ENCODE peak calls at places on chromosomes 13 and 19, in nine cellular contexts. W is GM12891, F is K562, D is stomach, N is suprapubic skin, S is breast epithelium, O is sigmoid colon, E is GM12892, J is HCT116. C is an unnamed sample.

GRCh38 chr13:29999492-30000372 is 149.3 kb upstream of the UBL3 start:
- DNase-seq in S (no peak), F (no peak), J (no peak), D (no peak), O (no peak), W (no peak), N (no peak), E (no peak), C (peak)

GRCh38 chr13:110216006-110216402 is 91.0 kb downstream of the COL4A1 start:
- DNase-seq in N (no peak), E (no peak), F (no peak), W (no peak), S (no peak), D (no peak), J (no peak), O (no peak), C (no peak)

GRCh38 chr13:95660981-95661581 is 15.9 kb upstream of the DNAJC3 start:
- DNase-seq in O (no peak), J (peak), E (no peak), S (no peak), N (no peak), W (no peak), F (peak), D (no peak), C (no peak)

GRCh38 chr19:35756373-35757230 is at the start of gene HSPB6:
- DNase-seq in W (no peak), E (no peak), F (no peak), N (peak), J (no peak), D (peak), S (no peak), O (peak), C (no peak)

GRCh38 chr19:2358548-2359173 is 1.4 kb upstream of the TMPRSS9 start:
- DNase-seq in O (no peak), W (no peak), E (no peak), J (no peak), F (no peak), D (no peak), S (no peak), N (no peak), C (no peak)

GRCh38 chr13:41554626-41555386 is 97.5 kb downstream of the RGCC start:
- DNase-seq in S (no peak), N (no peak), E (peak), F (no peak), J (no peak), D (no peak), O (no peak), W (peak), C (no peak)

GRCh38 chr13:58085819-58086218 is 454.3 kb downstream of the PCDH17 start:
- DNase-seq in F (no peak), J (no peak), D (no peak), W (no peak), E (no peak), N (no peak), O (no peak), S (no peak), C (no peak)

GRCh38 chr13:41075034-41075433 is 13.7 kb downstream of the WBP4 start:
- DNase-seq in N (no peak), D (no peak), S (no peak), E (no peak), J (no peak), O (no peak), F (peak), W (no peak), C (no peak)

GRCh38 chr13:66407159-66407558 is 823.0 kb downstream of the PCDH9 start:
- DNase-seq in N (no peak), E (no peak), S (no peak), D (no peak), W (no peak), O (no peak), J (no peak), F (no peak), C (no peak)

GRCh38 chr19:56837892-56838679 is 2.4 kb downstream of the PEG3 start:
- DNase-seq in W (no peak), D (no peak), S (peak), O (peak), E (no peak), N (peak), J (no peak), F (no peak), C (no peak)

GRCh38 chr13:76809369-76809768 is 76.8 kb downstream of the KCTD12 start:
- DNase-seq in O (no peak), S (no peak), J (no peak), D (no peak), F (no peak), W (no peak), N (no peak), E (no peak), C (no peak)

GRCh38 chr19:48489608-48490216 is 20.5 kb downstream of the CYTH2 start:
- DNase-seq in D (peak), E (peak), W (peak), F (peak), O (peak), N (no peak), S (no peak), J (peak), C (no peak)

GRCh38 chr19:42090687-42091086 is 14.7 kb downstream of the ZNF574 start:
- DNase-seq in D (no peak), W (no peak), N (no peak), O (no peak), E (no peak), J (no peak), S (no peak), F (no peak), C (no peak)

GRCh38 chr19:17205237-17206140 is 9.7 kb upstream of the USE1 start:
- DNase-seq in J (no peak), D (peak), N (no peak), W (peak), E (peak), O (peak), S (peak), F (peak), C (no peak)
- TF ChIP-seq POLR2AphosphoS5 in J (no peak), D (peak), N (no peak), W (peak), E (peak), O (no peak), S (no peak), F (peak), C (no peak)

DNA sequence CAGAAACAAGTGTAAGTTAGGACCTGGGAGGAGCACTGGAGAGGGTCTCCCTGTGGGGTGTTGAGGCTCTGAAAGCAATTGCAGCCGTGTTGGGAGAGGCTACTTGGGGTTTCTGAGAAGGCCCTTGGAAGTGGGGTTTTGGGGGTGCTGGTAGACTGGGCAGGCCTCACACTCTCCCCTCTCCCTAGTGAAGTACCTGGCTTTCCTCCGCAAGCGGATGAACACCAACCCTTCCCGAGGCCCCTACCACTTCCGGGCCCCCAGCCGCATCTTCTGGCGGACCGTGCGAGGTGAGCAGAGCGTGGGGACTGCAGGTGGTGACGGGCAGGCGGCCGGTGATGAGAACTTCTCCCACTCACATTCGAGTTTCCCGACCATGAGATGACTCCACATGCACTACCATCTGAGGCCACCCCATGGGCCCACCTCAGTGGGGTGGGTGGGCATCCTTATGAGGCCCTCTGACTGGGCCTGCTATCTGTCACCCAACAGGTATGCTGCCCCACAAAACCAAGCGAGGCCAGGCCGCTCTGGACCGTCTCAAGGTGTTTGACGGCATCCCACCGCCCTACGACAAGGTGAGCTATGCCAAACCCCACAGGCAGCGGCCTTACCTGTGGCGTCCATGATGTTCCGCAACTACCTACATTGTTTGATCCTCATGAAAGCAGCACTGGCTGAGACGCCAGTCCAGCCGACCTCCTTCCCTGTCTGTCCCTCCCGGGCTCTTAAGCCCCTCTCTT is 3.0 kb downstream of the RPL13A start:
- DNase-seq in J (no peak), E (no peak), F (no peak), N (no peak), D (no peak), W (no peak), O (no peak), S (no peak), C (no peak)
- TF ChIP-seq POLR2A in J (no peak), E (peak), F (peak), N (no peak), D (no peak), W (no peak), O (no peak), S (no peak), C (no peak)

DNA sequence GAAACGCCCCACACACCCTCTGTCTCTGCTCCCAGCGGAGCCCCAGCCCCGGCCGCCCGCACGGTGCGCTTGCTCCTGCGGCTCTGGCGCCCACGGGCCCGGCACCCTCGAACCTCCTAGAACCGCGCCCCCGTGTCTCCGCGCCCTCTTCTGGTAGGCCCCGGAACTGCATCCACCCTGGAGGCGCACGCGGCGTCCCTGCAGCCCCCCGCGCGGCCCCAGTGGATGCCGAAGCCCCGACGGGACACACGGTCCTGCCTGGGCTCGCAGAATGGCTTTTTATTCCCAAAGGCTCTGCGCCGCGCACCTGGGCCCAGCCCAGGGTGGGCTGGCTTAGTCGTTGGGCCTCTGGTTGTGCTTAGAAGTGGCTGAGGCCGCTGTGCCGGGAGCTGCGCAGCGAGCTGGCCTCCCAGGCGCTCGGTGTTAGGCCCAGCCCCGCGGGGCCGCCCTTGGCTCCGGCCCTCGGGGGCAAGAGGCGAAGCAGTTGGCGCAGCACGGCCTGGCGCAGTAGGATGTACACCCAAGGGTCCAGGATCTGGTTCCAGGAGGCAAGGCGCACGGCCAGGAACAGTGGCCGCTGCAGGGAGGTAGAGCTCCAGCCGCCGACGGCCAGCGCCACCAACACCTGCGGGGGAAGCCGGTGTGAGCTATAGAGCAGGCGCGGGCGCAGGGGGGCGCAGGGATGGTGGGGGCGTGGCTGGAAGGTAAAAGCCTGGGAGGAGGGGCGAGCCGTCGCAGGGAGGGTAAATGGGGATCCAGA is 2.8 kb downstream of the PTGER1 start:
- DNase-seq in N (peak), F (peak), W (peak), O (no peak), E (peak), D (peak), J (peak), S (no peak), C (peak)
- TF ChIP-seq POLR2AphosphoS5 in N (no peak), F (no peak), W (no peak), O (peak), E (peak), D (peak), J (peak), S (peak), C (peak)

DNA sequence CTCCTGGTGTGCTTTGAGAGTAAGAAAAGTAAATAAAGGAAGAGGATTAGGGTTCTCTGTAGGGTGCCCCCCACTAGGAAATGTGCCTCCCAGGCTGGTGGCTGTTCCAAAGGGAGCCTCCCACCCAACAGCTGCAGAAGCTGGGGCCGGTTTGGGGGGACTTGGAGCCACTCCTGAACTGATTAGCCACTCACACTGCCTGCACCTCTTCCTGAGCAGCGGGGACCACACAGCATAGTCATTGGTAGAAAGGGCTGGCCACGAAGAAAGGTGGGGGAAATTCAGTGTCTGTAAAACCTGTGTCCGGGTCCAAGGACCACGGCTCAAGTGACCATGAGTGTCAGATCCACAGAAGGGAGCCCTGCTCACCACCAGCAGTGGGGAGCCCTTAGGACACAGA is 55.6 kb downstream of the SPACA7 start:
- DNase-seq in W (no peak), S (no peak), N (no peak), D (no peak), F (no peak), O (no peak), J (no peak), E (no peak), C (no peak)
- TF ChIP-seq POLR2A in W (no peak), S (no peak), N (no peak), D (no peak), F (no peak), O (no peak), J (no peak), E (no peak), C (no peak)

GRCh38 chr19:12194827-12195500 is 32.1 kb downstream of the ZNF136 start:
- DNase-seq in S (peak), W (no peak), N (peak), D (peak), E (no peak), J (no peak), O (peak), F (no peak), C (peak)
- TF ChIP-seq POLR2AphosphoS5 in S (peak), W (no peak), N (no peak), D (peak), E (no peak), J (no peak), O (peak), F (no peak), C (peak)

DNA sequence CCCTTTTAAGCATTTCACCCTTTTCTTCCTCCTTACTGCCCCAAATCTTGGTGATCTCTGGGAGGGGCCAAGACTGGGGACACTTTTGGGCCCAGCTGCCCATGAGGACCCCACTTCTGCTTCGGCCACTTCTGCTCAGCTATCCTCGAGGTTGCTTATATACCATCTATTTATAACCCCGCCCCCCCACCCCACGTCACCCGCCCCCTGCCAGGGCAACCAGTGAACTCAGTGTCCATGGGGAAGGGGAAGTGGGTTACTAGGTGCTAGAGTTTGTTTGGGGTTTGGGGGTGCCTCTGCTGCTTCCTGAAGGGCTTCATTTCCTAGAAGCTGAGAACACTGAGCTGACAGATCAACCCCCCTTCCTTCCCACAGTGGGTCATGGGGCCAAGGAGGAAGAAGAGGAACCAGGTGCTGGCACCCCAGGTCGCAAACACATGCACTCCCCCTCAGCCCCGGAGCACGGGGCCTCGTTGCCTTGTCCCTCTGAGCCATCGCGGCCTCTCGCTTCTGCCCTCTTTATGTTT is 6.1 kb upstream of the ADGRE5 start:
- DNase-seq in S (peak), N (no peak), D (peak), E (no peak), F (peak), W (no peak), O (peak), J (no peak), C (no peak)
- TF ChIP-seq POLR2A in S (no peak), N (no peak), D (no peak), E (no peak), F (no peak), W (no peak), O (no peak), J (no peak), C (no peak)

GRCh38 chr19:1105873-1106840 is 2.4 kb downstream of the GPX4 start:
- DNase-seq in S (no peak), D (no peak), N (no peak), W (no peak), E (no peak), J (no peak), F (no peak), O (no peak), C (no peak)
- TF ChIP-seq POLR2AphosphoS5 in S (no peak), D (no peak), N (no peak), W (peak), E (no peak), J (peak), F (peak), O (no peak), C (no peak)

C was measured in esophagus muscularis mucosa.